ENCODE peak calls at places on chromosomes 16 and 17, in six cellular contexts. T is lower lobe of right lung, E is fibroblast of lung, A is GM12878, Y is IMR-90, L is cardiac fibroblast. Q is an unnamed sample.

GRCh38 chr16:8712589-8713361 is 38.4 kb downstream of the ABAT start:
- DNase-seq in T (no peak), E (no peak), A (no peak), Y (no peak), L (no peak), Q (no peak)

GRCh38 chr16:3793161-3793576 is 75.8 kb upstream of the TRAP1 start:
- DNase-seq in T (no peak), E (peak), A (no peak), Y (no peak), L (peak), Q (no peak)

GRCh38 chr16:70635356-70636016 is 10.9 kb upstream of the IL34 start:
- DNase-seq in T (no peak), E (peak), A (no peak), Y (peak), L (peak), Q (peak)

GRCh38 chr17:63246344-63246743 is 199.8 kb downstream of the CYB561 start:
- DNase-seq in T (no peak), E (peak), A (no peak), Y (peak), L (peak), Q (peak)

GRCh38 chr17:43940630-43941029 is 1.6 kb downstream of the PPY start:
- DNase-seq in T (no peak), E (no peak), A (no peak), Y (peak), L (peak), Q (peak)

GRCh38 chr16:65754799-65755691 is 611.4 kb upstream of the CDH5 start:
- DNase-seq in T (no peak), E (peak), A (no peak), Y (peak), L (peak), Q (peak)

GRCh38 chr17:44820631-44821196 is 9.4 kb downstream of the GJC1 start:
- DNase-seq in T (no peak), E (peak), A (no peak), Y (peak), L (peak), Q (peak)

GRCh38 chr17:39209317-39210092 is 9.4 kb downstream of the RPL19 start:
- DNase-seq in T (peak), E (peak), A (no peak), Y (peak), L (peak), Q (peak)

GRCh38 chr17:7589204-7589868 is 558 bp downstream of the SOX15 start:
- DNase-seq in T (peak), E (peak), A (no peak), Y (peak), L (peak), Q (peak)

GRCh38 chr17:81404557-81405165 is 9.4 kb downstream of the BAHCC1 start:
- DNase-seq in T (no peak), E (no peak), A (no peak), Y (no peak), L (no peak), Q (no peak)

GRCh38 chr17:45852535-45853297 is 8.0 kb downstream of the SPPL2C start:
- DNase-seq in T (no peak), E (peak), A (no peak), Y (peak), L (peak), Q (peak)

GRCh38 chr16:53084141-53084541 is 29.4 kb downstream of the CHD9 start:
- DNase-seq in T (no peak), E (no peak), A (no peak), Y (no peak), L (no peak), Q (no peak)

GRCh38 chr17:6569391-6570302 is 13.3 kb upstream of the PITPNM3 start:
- DNase-seq in T (no peak), E (no peak), A (no peak), Y (no peak), L (no peak), Q (no peak)

GRCh38 chr17:68095205-68095811 is 59.8 kb downstream of the KPNA2 start:
- DNase-seq in T (no peak), E (no peak), A (no peak), Y (no peak), L (no peak), Q (no peak)

GRCh38 chr17:9290226-9290613 is 268.9 kb downstream of the NTN1 start:
- DNase-seq in T (no peak), E (no peak), A (no peak), Y (no peak), L (no peak), Q (no peak)

GRCh38 chr17:44913676-44914075 is 1.6 kb downstream of the GFAP start:
- DNase-seq in T (peak), E (no peak), A (no peak), Y (no peak), L (no peak), Q (no peak)

GRCh38 chr17:16287563-16288027 is 65.7 kb downstream of the CENPV start:
- DNase-seq in T (no peak), E (peak), A (peak), Y (peak), L (peak), Q (peak)

GRCh38 chr17:57275365-57275764 is 19.0 kb downstream of the MSI2 start:
- DNase-seq in T (no peak), E (no peak), A (no peak), Y (no peak), L (no peak), Q (no peak)

GRCh38 chr16:27918755-27919154 is 144.8 kb downstream of the GSG1L start:
- DNase-seq in T (no peak), E (peak), A (no peak), Y (peak), L (no peak), Q (peak)

GRCh38 chr17:22202702-22203101 is 510.4 kb downstream of the KCNJ18 start:
- DNase-seq in T (no peak), E (no peak), A (no peak), Y (no peak), L (no peak), Q (no peak)

GRCh38 chr17:2232244-2232638 is 71.3 kb downstream of the SMG6 start:
- DNase-seq in T (no peak), E (peak), A (no peak), Y (peak), L (peak), Q (peak)

GRCh38 chr17:61393550-61393903 is 6.1 kb upstream of the TBX2 start:
- DNase-seq in T (no peak), E (no peak), A (no peak), Y (peak), L (no peak), Q (no peak)

GRCh38 chr16:19071811-19072777 is 4.7 kb downstream of the COQ7 start:
- DNase-seq in T (peak), E (peak), A (no peak), Y (peak), L (peak), Q (peak)

GRCh38 chr17:67290994-67291362 is 46.0 kb upstream of the HELZ start:
- DNase-seq in T (no peak), E (no peak), A (no peak), Y (no peak), L (peak), Q (no peak)

GRCh38 chr17:81057079-81057730 is 22.3 kb downstream of the BAIAP2 start:
- DNase-seq in T (peak), E (no peak), A (no peak), Y (no peak), L (peak), Q (no peak)

GRCh38 chr16:84462296-84463210 is 41.9 kb downstream of the MEAK7 start:
- DNase-seq in T (peak), E (no peak), A (no peak), Y (no peak), L (no peak), Q (no peak)

GRCh38 chr16:87846705-87847466 is 22.4 kb downstream of the SLC7A5 start:
- DNase-seq in T (no peak), E (no peak), A (no peak), Y (no peak), L (no peak), Q (no peak)

GRCh38 chr16:11234884-11235702 is 20.9 kb downstream of the SOCS1 start:
- DNase-seq in T (peak), E (no peak), A (no peak), Y (peak), L (no peak), Q (no peak)

GRCh38 chr16:895371-895770 is 75.4 kb downstream of the LMF1 start:
- DNase-seq in T (no peak), E (no peak), A (no peak), Y (no peak), L (no peak), Q (no peak)

GRCh38 chr17:52120465-52120864 is 38.0 kb downstream of the CA10 start:
- DNase-seq in T (no peak), E (no peak), A (no peak), Y (no peak), L (no peak), Q (no peak)

GRCh38 chr17:80647746-80648145 is 103.1 kb downstream of the RPTOR start:
- DNase-seq in T (no peak), E (peak), A (no peak), Y (peak), L (peak), Q (peak)

DNA sequence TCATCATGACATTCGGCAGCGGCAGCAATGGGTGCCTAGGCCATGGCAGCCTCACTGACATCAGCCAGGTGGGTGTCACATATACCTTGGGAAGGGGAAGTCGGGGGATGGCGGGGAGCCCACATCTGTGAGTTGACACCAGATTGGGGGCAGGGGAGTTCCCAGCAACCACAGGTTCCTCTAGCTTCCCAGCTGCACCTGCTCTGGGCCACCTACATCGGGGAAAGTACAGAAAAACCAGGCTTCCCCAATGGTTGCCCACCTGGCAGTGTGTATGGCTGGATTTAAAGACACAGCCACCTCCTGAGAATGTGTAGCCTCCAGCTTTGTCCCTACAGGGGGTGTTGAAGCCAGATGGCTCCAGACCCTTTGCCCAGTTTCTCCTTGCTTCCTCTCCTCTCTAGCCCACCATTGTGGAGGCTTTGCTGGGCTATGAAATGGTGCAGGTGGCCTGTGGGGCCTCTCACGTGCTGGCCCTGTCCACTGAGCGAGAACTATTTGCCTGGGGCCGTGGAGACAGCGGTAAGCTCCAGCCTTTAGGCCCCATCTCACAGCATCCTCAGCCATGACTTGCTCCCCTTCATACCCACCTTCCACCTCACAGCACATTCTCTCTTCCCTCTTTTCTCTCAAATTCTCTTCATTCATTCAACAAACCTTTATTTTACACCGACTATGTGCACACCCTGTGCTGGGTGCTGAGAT is 5.0 kb upstream of the TRAF4 start:
- DNase-seq in T (peak), E (no peak), A (peak), Y (no peak), L (no peak), Q (no peak)
- H3K4me3 ChIP-seq in T (no peak), E (no peak), A (peak), Y (no peak), L (no peak), Q (no peak)

DNA sequence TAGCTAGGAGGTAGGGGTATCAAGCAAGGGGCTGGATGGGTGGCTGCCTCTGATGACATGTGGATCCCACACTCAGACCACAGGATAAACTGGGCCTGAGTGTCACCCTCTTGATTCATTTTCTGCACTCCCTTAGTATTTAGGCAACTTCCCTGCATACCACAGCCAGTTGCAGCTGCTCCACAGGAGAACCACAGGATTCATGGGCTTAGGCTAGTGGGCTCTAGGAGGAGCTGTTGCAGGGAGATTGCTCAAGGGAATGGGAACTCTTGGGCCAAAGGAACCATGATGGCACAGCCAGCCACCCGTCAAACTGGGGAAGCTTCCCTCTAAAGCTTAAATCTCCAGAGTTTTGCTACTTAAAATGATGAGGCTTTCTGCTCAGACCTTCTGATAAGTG is 269.7 kb upstream of the ASIC2 start:
- DNase-seq in T (no peak), E (no peak), A (no peak), Y (no peak), L (no peak), Q (peak)
- TF ChIP-seq CTCF in T (no peak), E (no peak), A (no peak), Y (no peak), L (no peak), Q (no peak)

GRCh38 chr17:17492562-17492961 is 3.6 kb downstream of the RASD1 start:
- DNase-seq in T (peak), E (no peak), A (no peak), Y (no peak), L (no peak), Q (no peak)

GRCh38 chr17:17493986-17494466 is 2.2 kb downstream of the RASD1 start:
- DNase-seq in T (no peak), E (no peak), A (no peak), Y (no peak), L (no peak), Q (no peak)

GRCh38 chr17:17492085-17492484 is 4.1 kb downstream of the RASD1 start:
- DNase-seq in T (peak), E (no peak), A (no peak), Y (no peak), L (no peak), Q (no peak)

GRCh38 chr17:17494499-17495447 is 1.4 kb downstream of the RASD1 start:
- DNase-seq in T (peak), E (peak), A (no peak), Y (peak), L (peak), Q (peak)

DNA sequence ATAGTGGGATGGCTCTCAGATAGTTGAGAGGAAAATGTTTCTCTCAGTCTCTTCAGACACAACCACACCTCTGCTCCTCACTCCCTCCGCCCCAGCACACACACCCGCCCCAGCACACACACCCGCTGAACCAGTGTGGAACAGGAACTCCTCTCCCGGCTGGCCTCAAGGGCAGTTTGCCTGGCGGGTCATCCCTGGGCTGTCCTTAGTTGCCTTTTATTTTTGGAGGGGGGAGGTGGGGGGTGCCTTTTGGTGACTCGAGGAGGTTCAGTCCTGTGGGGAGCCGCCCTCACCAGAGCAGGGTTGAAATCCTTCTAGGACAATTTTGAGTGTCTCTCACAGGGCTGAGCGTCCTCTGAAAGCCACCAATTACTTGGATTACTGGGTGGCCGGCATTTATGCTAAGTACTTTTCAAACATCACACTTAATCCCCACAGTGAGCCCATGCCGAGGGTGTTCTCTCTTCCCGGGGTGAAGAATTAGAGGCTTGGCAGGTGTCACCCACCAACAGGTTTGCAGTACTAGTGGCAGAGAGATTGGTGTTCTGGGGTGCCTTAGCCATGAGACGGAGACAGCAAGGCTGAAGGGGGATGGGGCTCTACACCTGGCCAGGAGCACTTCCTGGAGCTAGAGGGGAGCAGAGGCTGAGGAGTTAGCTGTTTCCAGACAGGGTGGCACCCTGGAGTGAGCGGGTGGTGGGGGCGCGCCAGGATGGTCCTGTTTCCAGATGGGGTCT is 2.8 kb downstream of the RASD1 start:
- DNase-seq in T (peak), E (no peak), A (no peak), Y (no peak), L (peak), Q (no peak)
- H3K4me3 ChIP-seq in T (no peak), E (no peak), A (no peak), Y (no peak), L (no peak), Q (no peak)

GRCh38 chr17:916315-916714 is 63.3 kb downstream of the NXN start:
- DNase-seq in T (no peak), E (no peak), A (no peak), Y (no peak), L (no peak), Q (no peak)
- TF ChIP-seq CTCF in T (no peak), E (no peak), A (no peak), Y (peak), L (no peak), Q (peak)

DNA sequence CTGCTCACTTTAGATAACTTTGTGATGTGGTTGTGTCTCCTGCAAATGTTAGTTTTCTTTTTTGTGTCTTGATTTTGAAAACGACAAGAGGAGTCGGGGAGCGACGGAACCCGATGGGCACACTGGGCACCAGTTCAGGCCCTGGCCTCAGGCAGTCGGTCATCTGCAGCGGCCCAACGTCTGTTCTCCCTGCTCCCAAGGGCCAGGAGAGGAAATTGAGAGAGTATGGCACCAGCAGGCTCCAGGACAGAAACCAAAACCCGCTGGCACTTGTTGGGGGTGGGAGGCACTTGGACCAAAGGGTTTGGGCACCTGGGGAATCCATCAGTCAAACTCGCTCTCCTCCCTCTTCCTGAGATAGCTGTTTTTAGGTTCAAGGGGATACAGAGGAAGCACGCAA is 17.2 kb downstream of the RBFOX3 start:
- DNase-seq in T (no peak), E (no peak), A (no peak), Y (no peak), L (no peak), Q (no peak)
- H3K4me3 ChIP-seq in T (no peak), E (no peak), A (no peak), Y (no peak), L (no peak), Q (no peak)

DNA sequence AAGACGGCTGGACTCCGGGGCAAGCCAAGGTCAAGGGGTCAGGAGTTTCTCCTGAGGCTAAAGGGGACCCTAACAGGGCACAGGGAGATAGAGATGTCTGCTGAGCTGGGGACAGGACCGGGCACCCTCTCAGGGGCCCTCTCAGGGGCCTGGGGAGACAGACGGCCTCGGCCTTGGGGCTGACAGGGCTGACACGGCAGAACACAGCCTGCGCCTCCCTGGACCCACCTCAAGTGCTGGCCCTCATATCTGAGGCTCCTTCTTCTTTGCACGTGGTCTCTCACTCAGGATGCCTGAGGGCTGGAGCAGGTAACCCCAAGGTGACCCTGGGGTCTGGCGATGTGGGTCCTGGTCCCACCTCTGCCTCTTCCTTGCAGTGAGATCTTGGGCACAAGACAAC is 186.9 kb upstream of the TNRC6C start:
- DNase-seq in T (no peak), E (no peak), A (no peak), Y (no peak), L (no peak), Q (no peak)
- TF ChIP-seq CTCF in T (no peak), E (no peak), A (no peak), Y (no peak), L (no peak), Q (no peak)

GRCh38 chr17:48051706-48052486 is 3.7 kb downstream of the NFE2L1 start:
- DNase-seq in T (no peak), E (peak), A (no peak), Y (peak), L (peak), Q (peak)

GRCh38 chr17:48053758-48054237 is 5.6 kb downstream of the NFE2L1 start:
- DNase-seq in T (no peak), E (no peak), A (no peak), Y (no peak), L (no peak), Q (no peak)

GRCh38 chr17:48054238-48055185 is 6.4 kb downstream of the NFE2L1 start:
- DNase-seq in T (peak), E (peak), A (no peak), Y (peak), L (peak), Q (peak)

GRCh38 chr17:48051278-48051677 is 3.1 kb downstream of the NFE2L1 start:
- DNase-seq in T (no peak), E (no peak), A (no peak), Y (no peak), L (no peak), Q (no peak)

DNA sequence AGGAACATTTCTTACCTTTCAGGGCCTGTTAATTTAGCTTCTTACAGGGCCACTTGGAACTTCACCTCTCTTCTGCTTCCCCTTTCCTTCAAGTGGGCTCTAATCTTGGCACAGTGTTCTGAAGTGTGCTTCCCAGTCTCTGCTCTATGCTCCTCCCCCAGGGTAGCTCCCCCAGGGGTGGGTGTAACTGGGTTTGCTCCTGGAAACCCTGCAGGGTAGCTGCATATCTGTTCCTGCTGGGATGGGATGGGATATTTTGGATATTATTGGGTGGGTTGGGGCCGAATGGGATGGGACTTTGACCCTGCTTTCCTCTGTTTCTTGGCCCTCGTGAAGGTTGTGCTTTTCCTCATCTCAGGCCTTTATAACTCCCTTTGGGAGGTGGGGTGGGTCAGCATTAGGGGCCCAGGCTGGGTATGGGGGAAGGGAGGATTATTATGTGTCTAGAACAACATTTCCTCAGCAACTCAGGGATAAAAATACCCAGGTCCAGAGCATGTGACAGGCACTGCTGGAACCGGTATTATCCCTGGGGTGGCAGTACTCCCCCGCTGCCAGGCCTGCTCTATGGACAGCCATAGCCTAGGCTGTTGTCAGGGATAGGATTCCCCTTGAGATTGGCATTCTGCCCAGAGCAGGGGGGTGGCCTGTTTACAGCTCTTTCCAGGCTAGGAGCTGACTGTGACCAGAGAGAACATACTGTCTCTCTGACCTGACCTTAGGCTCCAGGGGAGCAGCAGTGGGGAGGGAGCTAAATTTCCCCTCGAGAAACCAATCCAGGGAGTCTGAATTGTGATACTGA is 5.0 kb downstream of the NFE2L1 start:
- DNase-seq in T (peak), E (no peak), A (no peak), Y (peak), L (peak), Q (no peak)
- H3K4me3 ChIP-seq in T (peak), E (peak), A (peak), Y (no peak), L (peak), Q (peak)

Q was measured in AG10803.